ENCODE peak calls at places on chromosome 18, in ten cellular contexts. O is psoas muscle, I is sigmoid colon, C is fibroblast of lung, T is cardiac muscle cell, R is right cardiac atrium, W is A549, B is small intestine, F is lower lobe of right lung, G is astrocyte. N is an unnamed sample.

GRCh38 chr18:37612519-37612918 is 46.9 kb upstream of the CELF4 start:
- DNase-seq in O (no peak), I (no peak), C (no peak), T (peak; percentile 65), R (no peak), W (no peak), B (no peak), F (no peak), G (no peak), N (no peak)

GRCh38 chr18:55453186-55453585 is 134.8 kb downstream of the TCF4 start:
- DNase-seq in O (no peak), I (no peak), C (peak; percentile 58), T (no peak), R (no peak), W (no peak), B (no peak), F (no peak), G (peak; percentile 54), N (no peak)

GRCh38 chr18:73461038-73461779 is 593.4 kb upstream of the NETO1 start:
- DNase-seq in O (no peak), I (no peak), C (no peak), T (no peak), R (no peak), W (no peak), B (no peak), F (no peak), G (no peak), N (no peak)

GRCh38 chr18:48975817-48976649 is 25.3 kb upstream of the SMAD7 start:
- DNase-seq in O (peak; percentile 72), I (no peak), C (peak; percentile 66), T (peak; percentile 75), R (peak; percentile 74), W (peak; percentile 71), B (peak; percentile 75), F (peak; percentile 79), G (peak; percentile 40), N (peak; percentile 44)

GRCh38 chr18:28712172-28712571 is 535.2 kb upstream of the CDH2 start:
- DNase-seq in O (no peak), I (no peak), C (no peak), T (no peak), R (no peak), W (no peak), B (no peak), F (no peak), G (no peak), N (no peak)

GRCh38 chr18:24703316-24703715 is 242.9 kb downstream of the HRH4 start:
- DNase-seq in O (no peak), I (no peak), C (no peak), T (no peak), R (no peak), W (no peak), B (no peak), F (no peak), G (no peak), N (no peak)

GRCh38 chr18:36905560-36905959 is 76.6 kb downstream of the KIAA1328 start:
- DNase-seq in O (no peak), I (no peak), C (no peak), T (no peak), R (no peak), W (no peak), B (no peak), F (no peak), G (no peak), N (no peak)

GRCh38 chr18:35862115-35862640 is 110.3 kb upstream of the RMP24 start:
- DNase-seq in O (no peak), I (no peak), C (peak; percentile 24), T (peak; percentile 3), R (no peak), W (no peak), B (no peak), F (no peak), G (peak; percentile 10), N (no peak)

GRCh38 chr18:11411021-11411420 is 198.4 kb upstream of the SLC35G4 start:
- DNase-seq in O (no peak), I (no peak), C (no peak), T (no peak), R (no peak), W (no peak), B (no peak), F (no peak), G (no peak), N (no peak)

GRCh38 chr18:34978953-34979608 is 62.1 kb upstream of the MAPRE2 start:
- DNase-seq in O (peak; percentile 53), I (peak; percentile 78), C (peak; percentile 98), T (peak; percentile 92), R (peak; percentile 60), W (peak; percentile 74), B (peak; percentile 95), F (peak; percentile 58), G (peak; percentile 97), N (peak; percentile 1)

GRCh38 chr18:45639424-45639823 is 24.1 kb downstream of the SLC14A2 start:
- DNase-seq in O (no peak), I (no peak), C (no peak), T (no peak), R (no peak), W (no peak), B (no peak), F (no peak), G (no peak), N (no peak)

GRCh38 chr18:73895701-73896100 is 251.9 kb downstream of the FBXO15 start:
- DNase-seq in O (no peak), I (no peak), C (no peak), T (no peak), R (no peak), W (no peak), B (no peak), F (no peak), G (no peak), N (no peak)

GRCh38 chr18:13289501-13290205 is 71.1 kb downstream of the LDLRAD4 start:
- DNase-seq in O (peak; percentile 39), I (no peak), C (peak; percentile 35), T (no peak), R (no peak), W (no peak), B (no peak), F (no peak), G (peak; percentile 23), N (no peak)

GRCh38 chr18:68660355-68661183 is 54.3 kb downstream of the TMX3 start:
- DNase-seq in O (no peak), I (no peak), C (peak; percentile 50), T (peak; percentile 73), R (no peak), W (peak; percentile 3), B (peak; percentile 28), F (no peak), G (peak; percentile 32), N (peak; percentile 37)

DNA sequence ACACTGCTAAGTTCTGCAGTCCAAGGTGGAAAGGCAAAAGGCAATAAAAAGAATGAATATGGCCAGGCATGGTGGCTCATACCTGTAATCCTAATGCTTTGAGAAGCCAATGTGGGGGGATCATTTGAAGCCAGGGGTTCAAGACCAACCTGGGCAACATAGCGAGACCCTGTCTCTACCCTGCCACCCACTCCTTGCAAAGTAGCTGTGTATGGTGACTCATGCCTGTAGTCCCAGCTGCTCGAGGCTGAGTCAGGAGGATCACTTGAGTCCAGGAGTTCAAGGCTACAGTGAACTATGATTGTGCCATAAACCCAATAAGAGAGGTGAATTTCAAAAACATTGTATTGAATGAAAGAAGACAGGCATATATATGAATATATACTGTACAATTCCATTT is 2.4 kb downstream of the MYL12B start:
- DNase-seq in O (no peak), I (no peak), C (no peak), T (no peak), R (no peak), W (no peak), B (peak; percentile 87), F (no peak), G (no peak), N (no peak)
- H3K4me3 ChIP-seq in O (peak overlapping the region; percentile 91), I (no peak overlapping the region), C (peak overlapping the region; percentile 84), T (no peak overlapping the region), R (no peak overlapping the region), W (peak overlapping the region; percentile 94), B (peak overlapping the region; percentile 95), F (peak overlapping the region; percentile 81), G (peak overlapping the region; percentile 21), N (peak overlapping the region; percentile 86)

DNA sequence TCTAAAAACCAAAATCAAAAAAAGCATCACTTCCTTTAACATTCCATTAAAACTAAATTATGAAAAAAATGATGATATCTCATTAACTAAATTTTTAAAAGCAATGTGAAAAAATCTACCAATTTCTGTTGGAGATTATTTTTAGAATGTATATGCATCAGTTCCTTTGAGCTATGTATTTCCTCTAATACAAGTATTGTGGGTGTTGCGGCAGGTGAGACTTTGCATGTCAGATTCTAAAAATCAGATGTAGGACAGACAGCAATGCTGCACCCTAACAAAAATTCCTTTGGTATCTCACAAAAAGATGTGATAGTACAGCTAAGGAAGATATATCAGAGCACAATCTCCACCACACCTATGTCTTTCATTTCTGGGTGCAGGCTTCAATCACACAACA is 6.8 kb downstream of the MBD2 start:
- DNase-seq in O (no peak), I (no peak), C (no peak), T (no peak), R (no peak), W (no peak), B (no peak), F (no peak), G (no peak), N (peak; percentile 68)
- H3K9me3 ChIP-seq in O (no peaks in the 10 kb centered on the region), I (no peaks in the 10 kb centered on the region), C (no peaks in the 10 kb centered on the region), T (no peaks in the 10 kb centered on the region), R (no peaks in the 10 kb centered on the region), W (no peaks in the 10 kb centered on the region), B (no peaks in the 10 kb centered on the region), F (no peaks in the 10 kb centered on the region), G (no peaks in the 10 kb centered on the region), N (no peaks in the 10 kb centered on the region)

GRCh38 chr18:50193796-50194622 is 938 bp downstream of the MYO5B start:
- DNase-seq in O (no peak), I (no peak), C (no peak), T (no peak), R (no peak), W (no peak), B (peak; percentile 59), F (no peak), G (no peak), N (no peak)
- H3K27ac ChIP-seq in O (no peak overlapping the region), I (no peak overlapping the region), C (no peak overlapping the region), T (no peak overlapping the region), R (no peak overlapping the region), W (peak overlapping the region; percentile 67), B (peak overlapping the region; percentile 92), F (peak overlapping the region; percentile 72), G (no peak overlapping the region), N (no peak overlapping the region)

GRCh38 chr18:79964330-79965118 is at the start of gene HSBP1L1:
- DNase-seq in O (peak; percentile 67), I (peak; percentile 73), C (peak; percentile 37), T (peak; percentile 54), R (peak; percentile 73), W (peak; percentile 57), B (peak; percentile 77), F (peak; percentile 90), G (no peak), N (peak; percentile 38)

GRCh38 chr18:79962835-79963657 is 1.4 kb upstream of the HSBP1L1 start:
- DNase-seq in O (no peak), I (peak; percentile 43), C (peak; percentile 23), T (no peak), R (no peak), W (no peak), B (no peak), F (no peak), G (no peak), N (no peak)

GRCh38 chr18:79963658-79964329 is 649 bp upstream of the HSBP1L1 start:
- DNase-seq in O (no peak), I (no peak), C (no peak), T (no peak), R (no peak), W (no peak), B (no peak), F (no peak), G (no peak), N (no peak)

GRCh38 chr18:79962311-79962710 is 2.1 kb upstream of the HSBP1L1 start:
- DNase-seq in O (no peak), I (peak; percentile 17), C (peak; percentile 84), T (peak; percentile 27), R (no peak), W (no peak), B (no peak), F (peak; percentile 84), G (peak; percentile 74), N (no peak)

GRCh38 chr18:79965119-79965902 is 868 bp downstream of the HSBP1L1 start:
- DNase-seq in O (no peak), I (peak; percentile 77), C (peak; percentile 77), T (peak; percentile 90), R (no peak), W (peak; percentile 44), B (peak; percentile 80), F (peak; percentile 73), G (peak; percentile 71), N (no peak)
- H3K4me3 ChIP-seq in O (peak overlapping the region; percentile 80), I (peak overlapping the region; percentile 72), C (peak overlapping the region; percentile 65), T (peak overlapping the region; percentile 37), R (peak overlapping the region; percentile 92), W (peak overlapping the region; percentile 63), B (peak overlapping the region; percentile 92), F (peak overlapping the region; percentile 67), G (peak overlapping the region; percentile 34), N (no peak overlapping the region)